ENCODE peak calls at places on chromosome 1, in four cellular contexts. One of them, this sample, is unnamed.

GRCh38 chr1:57254006-57254405 is 169.9 kb downstream of the DAB1 start:
- DNase-seq in GM12878: no peak
- DNase-seq in GM23338: no peak
- DNase-seq in K562: no peak
- DNase-seq in this sample: no peak

GRCh38 chr1:117017648-117018047 is 16.1 kb downstream of the CD101 start:
- DNase-seq in K562: no peak
- DNase-seq in GM12878: no peak
- DNase-seq in GM23338: no peak
- DNase-seq in this sample: no peak

GRCh38 chr1:241411056-241411775 is 54.2 kb upstream of the RGS7 start:
- DNase-seq in K562: no peak
- DNase-seq in GM23338: no peak
- DNase-seq in GM12878: no peak
- DNase-seq in this sample: no peak

GRCh38 chr1:235278233-235278914 is 49.6 kb downstream of the ARID4B start:
- DNase-seq in K562: no peak
- DNase-seq in GM23338: no peak
- DNase-seq in GM12878: no peak
- DNase-seq in this sample: no peak

GRCh38 chr1:171252482-171252881 is 4.2 kb downstream of the FMO1 start:
- DNase-seq in GM23338: peak; percentile 21
- DNase-seq in K562: no peak
- DNase-seq in GM12878: peak; percentile 16
- DNase-seq in this sample: no peak

GRCh38 chr1:223775054-223775453 is 62.7 kb downstream of the CAPN2 start:
- DNase-seq in GM23338: no peak
- DNase-seq in K562: no peak
- DNase-seq in GM12878: no peak
- DNase-seq in this sample: no peak

GRCh38 chr1:52970149-52970548 is 43.1 kb downstream of the SCP2 start:
- DNase-seq in GM23338: peak; percentile 64
- DNase-seq in GM12878: no peak
- DNase-seq in K562: no peak
- DNase-seq in this sample: peak; percentile 44

GRCh38 chr1:14377386-14377785 is 221.1 kb upstream of the KAZN start:
- DNase-seq in K562: no peak
- DNase-seq in GM12878: no peak
- DNase-seq in GM23338: no peak
- DNase-seq in this sample: no peak

GRCh38 chr1:30706528-30706927 is 16.9 kb downstream of the MATN1 start:
- DNase-seq in GM23338: no peak
- DNase-seq in K562: no peak
- DNase-seq in GM12878: no peak
- DNase-seq in this sample: no peak

GRCh38 chr1:227886993-227887696 is 60.6 kb downstream of the WNT9A start:
- DNase-seq in GM23338: peak; percentile 59
- DNase-seq in GM12878: no peak
- DNase-seq in K562: no peak
- DNase-seq in this sample: no peak

GRCh38 chr1:185073725-185074124 is 28.4 kb downstream of the RNF2 start:
- DNase-seq in K562: no peak
- DNase-seq in GM23338: no peak
- DNase-seq in GM12878: no peak
- DNase-seq in this sample: no peak

GRCh38 chr1:92980732-92981647 is 19.7 kb upstream of the DIPK1A start:
- DNase-seq in GM12878: no peak
- DNase-seq in K562: no peak
- DNase-seq in GM23338: no peak
- DNase-seq in this sample: no peak
- H2AFZ ChIP-seq in GM12878: peak overlapping the region; percentile 79
- H2AFZ ChIP-seq in K562: peak overlapping the region; percentile 4
- H2AFZ ChIP-seq in GM23338: no peak overlapping the region
- H2AFZ ChIP-seq in this sample: peak overlapping the region; percentile 50

GRCh38 chr1:69651656-69652055 is 83.9 kb downstream of the LRRC7 start:
- DNase-seq in K562: no peak
- DNase-seq in GM12878: no peak
- DNase-seq in GM23338: no peak
- DNase-seq in this sample: no peak

GRCh38 chr1:69649383-69649782 is 81.7 kb downstream of the LRRC7 start:
- DNase-seq in K562: no peak
- DNase-seq in GM12878: no peak
- DNase-seq in GM23338: no peak
- DNase-seq in this sample: no peak

GRCh38 chr1:69645477-69645876 is 77.8 kb downstream of the LRRC7 start:
- DNase-seq in GM12878: no peak
- DNase-seq in GM23338: no peak
- DNase-seq in K562: no peak
- DNase-seq in this sample: no peak

DNA sequence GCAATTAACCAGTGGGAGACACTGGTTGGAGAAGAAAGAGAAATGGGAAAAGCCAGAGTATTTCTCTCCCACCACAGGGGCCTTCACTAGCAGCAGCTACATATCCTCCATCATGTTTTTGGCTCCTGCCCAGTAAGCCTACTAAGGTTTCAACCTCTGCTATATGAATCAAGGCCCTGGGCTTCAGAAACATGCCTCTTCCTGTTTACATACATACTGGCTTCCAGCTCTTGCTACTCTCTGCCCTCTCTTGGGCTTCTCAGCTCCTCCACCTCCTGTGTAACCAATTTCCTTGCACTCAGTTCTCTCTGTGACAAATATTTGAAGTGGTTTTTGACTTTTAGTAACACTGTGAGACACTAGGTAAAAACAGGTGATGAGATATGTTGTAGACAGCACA is 80.8 kb downstream of the LRRC7 start:
- DNase-seq in GM23338: no peak
- DNase-seq in GM12878: no peak
- DNase-seq in K562: no peak
- DNase-seq in this sample: no peak
- TF ChIP-seq JUNB in GM23338: no peak
- TF ChIP-seq JUNB in GM12878: no peak
- TF ChIP-seq JUNB in K562: no peak
- TF ChIP-seq JUNB in this sample: no peak

GRCh38 chr1:25813071-25813733 is 6.6 kb upstream of the MTFR1L start:
- DNase-seq in K562: no peak
- DNase-seq in GM23338: no peak
- DNase-seq in GM12878: no peak
- DNase-seq in this sample: no peak

GRCh38 chr1:25809929-25810328 is 9.8 kb upstream of the MTFR1L start:
- DNase-seq in K562: no peak
- DNase-seq in GM12878: no peak
- DNase-seq in GM23338: no peak
- DNase-seq in this sample: no peak

GRCh38 chr1:25810341-25811299 is 9.1 kb upstream of the MTFR1L start:
- DNase-seq in K562: peak; percentile 88
- DNase-seq in GM12878: no peak
- DNase-seq in GM23338: peak; percentile 90
- DNase-seq in this sample: peak; percentile 25

GRCh38 chr1:25809283-25809926 is 9.4 kb downstream of the SELENON start:
- DNase-seq in GM12878: no peak
- DNase-seq in GM23338: no peak
- DNase-seq in K562: no peak
- DNase-seq in this sample: no peak

DNA sequence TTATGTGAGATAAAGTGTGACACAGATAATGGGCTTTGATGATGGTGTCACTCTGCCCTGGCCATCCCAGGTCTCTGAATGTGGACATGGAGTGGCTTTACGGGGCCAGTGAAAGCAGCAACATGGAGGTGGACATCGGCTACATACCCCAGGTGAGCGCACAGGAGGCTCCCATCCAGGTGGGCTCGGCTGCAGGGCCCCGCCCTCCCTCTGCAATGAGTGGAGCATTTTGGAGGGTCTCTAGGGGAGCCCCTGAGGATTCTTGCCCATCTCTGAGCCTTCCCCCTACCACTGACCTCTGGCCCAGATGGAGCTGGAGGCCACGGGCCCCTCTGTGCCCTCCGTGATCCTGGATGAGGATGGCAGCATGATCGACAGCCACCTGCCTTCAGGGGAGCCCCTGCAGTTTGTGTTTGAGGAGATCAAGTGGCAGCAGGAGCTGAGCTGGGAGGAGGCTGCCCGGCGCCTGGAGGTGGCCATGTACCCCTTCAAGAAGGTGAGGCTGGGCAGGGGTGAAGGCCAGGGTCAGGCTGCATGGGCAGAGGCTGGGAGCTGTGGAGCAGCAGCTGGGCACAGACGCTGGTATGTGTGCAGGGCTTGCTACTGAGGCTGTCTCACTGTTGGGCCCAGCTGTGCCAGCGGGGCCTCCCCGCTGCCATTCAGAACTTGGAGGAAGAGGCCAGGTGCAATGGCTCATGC is 8.2 kb upstream of the MTFR1L start:
- DNase-seq in GM12878: no peak
- DNase-seq in GM23338: no peak
- DNase-seq in K562: no peak
- DNase-seq in this sample: no peak
- H2AFZ ChIP-seq in GM12878: no peak overlapping the region
- H2AFZ ChIP-seq in GM23338: no peak overlapping the region
- H2AFZ ChIP-seq in K562: no peak overlapping the region
- H2AFZ ChIP-seq in this sample: no peak overlapping the region

GRCh38 chr1:119047040-119047438 is 58.9 kb upstream of the TBX15 start:
- DNase-seq in GM12878: no peak
- DNase-seq in K562: no peak
- DNase-seq in GM23338: no peak
- DNase-seq in this sample: no peak

GRCh38 chr1:119048624-119049404 is 60.7 kb upstream of the TBX15 start:
- DNase-seq in GM12878: no peak
- DNase-seq in K562: no peak
- DNase-seq in GM23338: no peak
- DNase-seq in this sample: no peak

GRCh38 chr1:119040906-119041305 is 52.8 kb upstream of the TBX15 start:
- DNase-seq in GM12878: no peak
- DNase-seq in GM23338: no peak
- DNase-seq in K562: no peak
- DNase-seq in this sample: no peak

GRCh38 chr1:119046429-119047039 is 58.4 kb upstream of the TBX15 start:
- DNase-seq in K562: no peak
- DNase-seq in GM12878: no peak
- DNase-seq in GM23338: no peak
- DNase-seq in this sample: no peak

GRCh38 chr1:119045091-119045746 is 57.1 kb upstream of the TBX15 start:
- DNase-seq in GM23338: no peak
- DNase-seq in K562: no peak
- DNase-seq in GM12878: no peak
- DNase-seq in this sample: no peak
- TF ChIP-seq JUNB in GM23338: no peak
- TF ChIP-seq JUNB in K562: no peak
- TF ChIP-seq JUNB in GM12878: no peak
- TF ChIP-seq JUNB in this sample: no peak

GRCh38 chr1:183355181-183355580 is 63.0 kb downstream of the NMNAT2 start:
- DNase-seq in K562: no peak
- DNase-seq in GM12878: no peak
- DNase-seq in GM23338: no peak
- DNase-seq in this sample: no peak

GRCh38 chr1:183355797-183356196 is 62.4 kb downstream of the NMNAT2 start:
- DNase-seq in GM23338: no peak
- DNase-seq in K562: no peak
- DNase-seq in GM12878: no peak
- DNase-seq in this sample: no peak

GRCh38 chr1:183356534-183357182 is 61.5 kb downstream of the NMNAT2 start:
- DNase-seq in GM12878: no peak
- DNase-seq in GM23338: no peak
- DNase-seq in K562: no peak
- DNase-seq in this sample: no peak

GRCh38 chr1:183349201-183349711 is 68.9 kb downstream of the NMNAT2 start:
- DNase-seq in GM12878: no peak
- DNase-seq in GM23338: peak; percentile 27
- DNase-seq in K562: no peak
- DNase-seq in this sample: no peak

DNA sequence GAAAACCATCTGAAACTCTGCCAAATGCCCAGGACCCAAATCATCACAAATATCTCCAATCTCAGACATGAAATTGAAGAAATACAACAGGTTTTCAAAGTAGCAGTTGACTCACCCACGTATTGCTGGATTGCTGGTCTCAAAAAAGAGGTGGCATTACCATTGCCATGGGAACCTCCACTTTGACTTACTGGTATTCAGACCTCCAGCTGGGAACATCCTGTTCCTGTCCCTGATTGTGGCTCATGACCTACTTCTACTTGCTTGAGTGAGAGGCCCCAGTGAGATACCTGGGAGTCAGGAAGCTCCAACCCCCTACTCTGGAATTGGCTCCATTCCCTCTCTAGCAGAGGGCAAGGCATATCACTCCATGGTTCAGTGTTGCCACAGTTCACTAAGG is 64.6 kb downstream of the NMNAT2 start:
- DNase-seq in K562: no peak
- DNase-seq in GM12878: no peak
- DNase-seq in GM23338: peak; percentile 51
- DNase-seq in this sample: no peak
- H2AFZ ChIP-seq in K562: no peak overlapping the region
- H2AFZ ChIP-seq in GM12878: no peak overlapping the region
- H2AFZ ChIP-seq in GM23338: no peak overlapping the region
- H2AFZ ChIP-seq in this sample: no peak overlapping the region